ENCODE peak calls at places on chromosomes 4 and X, in ten cellular contexts. G is lower leg skin, O is GM13977, H is aorta, D is BE2C, W is neural progenitor cell, Y is progenitor cell of endocrine pancreas, K is adrenal gland, L is psoas muscle, A is activated gamma-delta T cell treated with Interleukin-2 at 50 U/mL for 16 hours. F is an unnamed sample.

GRCh38 chr4:66590488-66591215 is 920.4 kb upstream of the EPHA5 start:
- DNase-seq in G (no peak), O (no peak), H (no peak), D (no peak), W (no peak), Y (no peak), K (no peak), L (no peak), A (no peak), F (no peak)

GRCh38 chr4:25448379-25449109 is 71.5 kb downstream of the ANAPC4 start:
- DNase-seq in G (no peak), O (no peak), H (no peak), D (no peak), W (peak), Y (no peak), K (no peak), L (no peak), A (no peak), F (no peak)

GRCh38 chr4:156969136-156969535 is 2.5 kb downstream of the PDGFC start:
- DNase-seq in G (no peak), O (no peak), H (no peak), D (no peak), W (no peak), Y (no peak), K (no peak), L (no peak), A (no peak), F (no peak)

GRCh38 chr4:21887481-21887880 is 61.1 kb downstream of the KCNIP4 start:
- DNase-seq in G (no peak), O (no peak), H (no peak), D (no peak), W (no peak), Y (no peak), K (no peak), L (no peak), A (no peak), F (no peak)

GRCh38 chrX:150517303-150517896 is 51.0 kb upstream of the MTM1 start:
- DNase-seq in G (no peak), O (no peak), H (no peak), D (no peak), W (no peak), Y (no peak), K (no peak), L (no peak), A (no peak), F (no peak)

GRCh38 chr4:139554726-139555072 is 1.3 kb downstream of the SETD7 start:
- DNase-seq in G (no peak), O (no peak), H (no peak), D (no peak), W (no peak), Y (no peak), K (no peak), L (no peak), A (no peak), F (no peak)

GRCh38 chr4:156536661-156537060 is 434.9 kb downstream of the PDGFC start:
- DNase-seq in G (no peak), O (no peak), H (no peak), D (no peak), W (no peak), Y (no peak), K (no peak), L (no peak), A (no peak), F (no peak)

GRCh38 chr4:155914782-155915181 is 11.3 kb downstream of the TDO2 start:
- DNase-seq in G (no peak), O (no peak), H (no peak), D (no peak), W (no peak), Y (no peak), K (no peak), L (no peak), A (no peak), F (no peak)

GRCh38 chr4:148067307-148067916 is 335.5 kb downstream of the ARHGAP10 start:
- DNase-seq in G (no peak), O (no peak), H (no peak), D (no peak), W (no peak), Y (no peak), K (no peak), L (no peak), A (no peak), F (peak)

GRCh38 chrX:13283968-13284914 is 35.6 kb downstream of the ATXN3L start:
- DNase-seq in G (peak), O (no peak), H (no peak), D (peak), W (peak), Y (no peak), K (no peak), L (no peak), A (no peak), F (no peak)

GRCh38 chrX:78075787-78076389 is 28.2 kb upstream of the PGK1 start:
- DNase-seq in G (no peak), O (no peak), H (no peak), D (no peak), W (no peak), Y (no peak), K (no peak), L (no peak), A (no peak), F (no peak)

GRCh38 chr4:91620952-91621351 is 682.8 kb upstream of the GRID2 start:
- DNase-seq in G (no peak), O (no peak), H (no peak), D (no peak), W (no peak), Y (no peak), K (no peak), L (no peak), A (no peak), F (no peak)

GRCh38 chrX:154486396-154487207 is at the start of gene UBL4A:
- DNase-seq in G (peak), O (peak), H (peak), D (peak), W (peak), Y (peak), K (peak), L (peak), A (peak), F (peak)

GRCh38 chr4:79906996-79907395 is 166.0 kb downstream of the ANTXR2 start:
- DNase-seq in G (no peak), O (no peak), H (no peak), D (no peak), W (no peak), Y (no peak), K (no peak), L (no peak), A (no peak), F (no peak)

GRCh38 chrX:143853488-143853887 is 30.4 kb upstream of the UBE2NL start:
- DNase-seq in G (no peak), O (no peak), H (no peak), D (no peak), W (no peak), Y (no peak), K (no peak), L (no peak), A (no peak), F (no peak)

GRCh38 chrX:11725631-11726442 is 32.2 kb upstream of the MSL3 start:
- DNase-seq in G (no peak), O (no peak), H (no peak), D (no peak), W (no peak), Y (no peak), K (no peak), L (no peak), A (no peak), F (no peak)

GRCh38 chr4:54971474-54971950 is 153.9 kb downstream of the KDR start:
- DNase-seq in G (peak), O (peak), H (no peak), D (no peak), W (peak), Y (no peak), K (no peak), L (no peak), A (no peak), F (peak)

GRCh38 chrX:37993857-37994619 is 12.3 kb upstream of the SYTL5 start:
- DNase-seq in G (peak), O (peak), H (no peak), D (no peak), W (peak), Y (no peak), K (no peak), L (no peak), A (no peak), F (peak)

GRCh38 chr4:104615496-104615895 is 120.8 kb upstream of the CXXC4 start:
- DNase-seq in G (no peak), O (no peak), H (no peak), D (no peak), W (no peak), Y (no peak), K (no peak), L (no peak), A (no peak), F (no peak)

GRCh38 chrX:44352739-44353138 is 9.3 kb upstream of the EFHC2 start:
- DNase-seq in G (peak), O (no peak), H (no peak), D (no peak), W (no peak), Y (no peak), K (no peak), L (no peak), A (no peak), F (no peak)

F was measured in testis.